ENCODE peak calls at places on chromosomes 13 and 19, in seven cellular contexts. S, M, Q, R, E, L and X are unnamed samples.

GRCh38 chr13:41900918-41901317 is 60.0 kb downstream of the VWA8 start:
- DNase-seq in S (no peak), M (no peak), Q (no peak), R (no peak), E (peak), L (no peak), X (no peak)

GRCh38 chr13:21101865-21102576 is 40.6 kb upstream of the LATS2 start:
- DNase-seq in S (no peak), M (no peak), Q (no peak), R (no peak), E (peak), L (no peak), X (no peak)

GRCh38 chr13:79405501-79405830 is 589 bp downstream of the RBM26 start:
- DNase-seq in S (no peak), M (no peak), Q (no peak), R (no peak), E (no peak), L (no peak), X (no peak)

GRCh38 chr13:77002590-77003190 is 10.8 kb downstream of the CLN5 start:
- DNase-seq in S (no peak), M (peak), Q (no peak), R (no peak), E (peak), L (no peak), X (no peak)

GRCh38 chr13:113064534-113065405 is 40.8 kb upstream of the F7 start:
- DNase-seq in S (no peak), M (no peak), Q (no peak), R (no peak), E (no peak), L (peak), X (no peak)

GRCh38 chr13:48235100-48235813 is 2.3 kb downstream of the ITM2B start:
- DNase-seq in S (no peak), M (peak), Q (no peak), R (peak), E (no peak), L (no peak), X (no peak)

GRCh38 chr19:58544591-58545285 is 874 bp downstream of the TRIM28 start:
- DNase-seq in S (no peak), M (peak), Q (peak), R (no peak), E (no peak), L (peak), X (peak)

GRCh38 chr19:46813570-46814358 is 25.4 kb upstream of the SLC1A5 start:
- DNase-seq in S (no peak), M (no peak), Q (no peak), R (no peak), E (peak), L (peak), X (no peak)

GRCh38 chr13:50596103-50596502 is 247.4 kb downstream of the DLEU7 start:
- DNase-seq in S (no peak), M (peak), Q (no peak), R (no peak), E (no peak), L (no peak), X (no peak)

GRCh38 chr19:35153701-35154534 is 617 bp upstream of the FXYD5 start:
- DNase-seq in S (no peak), M (peak), Q (peak), R (no peak), E (no peak), L (peak), X (peak)

GRCh38 chr13:54733639-54734038 is 1705.0 kb downstream of the OLFM4 start:
- DNase-seq in S (peak), M (no peak), Q (no peak), R (no peak), E (peak), L (no peak), X (no peak)

GRCh38 chr19:40831502-40832430 is 18.5 kb downstream of the CYP2A6 start:
- DNase-seq in S (no peak), M (no peak), Q (no peak), R (no peak), E (peak), L (no peak), X (no peak)

GRCh38 chr13:38538412-38538811 is 148.5 kb upstream of the FREM2 start:
- DNase-seq in S (no peak), M (no peak), Q (no peak), R (no peak), E (no peak), L (no peak), X (no peak)

GRCh38 chr13:106182404-106182803 is 353.1 kb downstream of the EFNB2 start:
- DNase-seq in S (no peak), M (no peak), Q (no peak), R (no peak), E (no peak), L (no peak), X (no peak)

GRCh38 chr13:46552302-46552680 is 679 bp upstream of the LRCH1 start:
- DNase-seq in S (no peak), M (no peak), Q (no peak), R (no peak), E (no peak), L (no peak), X (no peak)

GRCh38 chr13:80516818-80517348 is 176.0 kb upstream of the SPRY2 start:
- DNase-seq in S (no peak), M (no peak), Q (no peak), R (no peak), E (no peak), L (no peak), X (no peak)
- TF ChIP-seq TAF1 in S (no peak), M (no peak), Q (no peak), R (no peak), E (no peak), L (no peak), X (no peak)

DNA sequence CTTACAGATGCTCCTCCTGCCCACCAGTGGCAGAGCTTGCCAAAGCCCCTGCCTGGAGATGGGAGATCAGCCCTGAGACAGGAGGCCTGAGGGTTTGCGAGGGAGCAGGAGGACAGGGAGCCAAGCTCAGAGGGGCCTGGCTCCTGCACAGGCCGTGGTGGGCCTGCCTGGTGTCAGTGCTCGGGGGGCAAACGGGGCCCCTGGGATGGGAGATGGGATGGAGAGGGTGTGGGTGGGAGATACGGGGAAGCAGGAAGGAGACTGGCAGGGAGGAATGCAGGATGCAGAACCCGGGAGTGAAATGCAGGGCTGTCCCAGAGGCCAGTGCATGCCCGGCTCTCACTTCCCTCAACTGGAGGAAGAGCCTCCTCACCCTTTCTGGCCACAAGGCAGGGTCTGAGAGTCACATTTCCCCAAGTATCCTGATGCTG is 19.9 kb downstream of the ELAVL1 start:
- DNase-seq in S (no peak), M (no peak), Q (no peak), R (no peak), E (no peak), L (no peak), X (no peak)
- TF ChIP-seq TAF1 in S (no peak), M (no peak), Q (no peak), R (no peak), E (no peak), L (no peak), X (no peak)

GRCh38 chr19:2058570-2059421 is 7.8 kb upstream of the MKNK2 start:
- DNase-seq in S (no peak), M (no peak), Q (no peak), R (no peak), E (no peak), L (no peak), X (no peak)

GRCh38 chr19:2061093-2061935 is 10.3 kb upstream of the MKNK2 start:
- DNase-seq in S (peak), M (peak), Q (peak), R (peak), E (peak), L (peak), X (peak)

GRCh38 chr19:2061936-2062729 is 11.1 kb upstream of the MKNK2 start:
- DNase-seq in S (no peak), M (no peak), Q (no peak), R (no peak), E (peak), L (peak), X (no peak)

GRCh38 chr19:2057484-2058469 is 6.7 kb upstream of the MKNK2 start:
- DNase-seq in S (no peak), M (no peak), Q (no peak), R (no peak), E (no peak), L (no peak), X (no peak)

DNA sequence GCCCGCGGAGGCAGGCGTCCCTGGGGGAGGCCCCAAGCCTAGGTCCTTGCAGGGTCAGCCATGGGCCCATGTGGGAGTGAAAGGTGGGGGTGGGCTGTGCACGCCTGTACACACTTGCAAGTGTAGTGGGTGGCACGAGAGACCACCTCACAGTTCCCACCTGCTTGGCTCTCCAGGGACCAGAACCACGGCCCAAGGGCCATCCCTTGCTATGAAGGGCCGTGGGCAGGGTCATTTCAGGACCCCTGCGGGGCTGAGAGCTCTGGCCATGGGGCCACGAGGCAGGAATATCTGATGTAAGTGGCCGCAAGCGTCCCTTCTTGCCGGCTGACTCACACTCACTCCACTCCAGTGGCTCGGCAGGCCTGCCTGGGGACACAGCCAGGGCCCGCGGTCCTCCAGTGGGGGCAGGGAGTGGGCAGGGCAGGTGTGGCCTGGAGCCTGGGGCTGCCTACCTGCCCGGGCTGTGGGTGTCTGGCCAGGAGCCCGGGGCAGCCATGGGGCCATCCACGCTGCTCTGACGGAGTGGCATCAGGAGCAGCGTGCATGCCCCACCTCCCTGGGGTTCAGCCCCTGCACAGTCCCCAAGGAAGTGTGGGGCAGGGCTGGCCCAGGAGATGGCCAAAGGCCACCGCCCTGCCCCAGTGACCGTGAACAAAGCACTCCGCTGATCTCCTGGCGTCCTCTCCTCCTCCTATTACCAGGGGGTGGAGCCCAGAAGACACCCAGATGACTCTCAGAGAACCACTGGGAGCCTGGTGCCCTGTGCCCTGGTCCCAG is 8.6 kb upstream of the MKNK2 start:
- DNase-seq in S (no peak), M (peak), Q (no peak), R (no peak), E (peak), L (no peak), X (no peak)
- TF ChIP-seq TAF1 in S (no peak), M (no peak), Q (no peak), R (no peak), E (peak), L (peak), X (no peak)

GRCh38 chr19:51687791-51688664 is 5.1 kb upstream of the SPACA6 start:
- DNase-seq in S (no peak), M (peak), Q (no peak), R (no peak), E (no peak), L (peak), X (no peak)
- TF ChIP-seq TAF1 in S (no peak), M (no peak), Q (no peak), R (no peak), E (no peak), L (no peak), X (no peak)

GRCh38 chr13:75879656-75880055 is 243.5 kb downstream of the LMO7 start:
- DNase-seq in S (no peak), M (no peak), Q (no peak), R (no peak), E (no peak), L (no peak), X (no peak)

GRCh38 chr13:75873499-75873898 is 237.4 kb downstream of the LMO7 start:
- DNase-seq in S (no peak), M (no peak), Q (no peak), R (no peak), E (no peak), L (no peak), X (no peak)

GRCh38 chr13:75875450-75875849 is 239.3 kb downstream of the LMO7 start:
- DNase-seq in S (no peak), M (no peak), Q (no peak), R (no peak), E (no peak), L (no peak), X (no peak)

GRCh38 chr13:75877092-75877491 is 241.0 kb downstream of the LMO7 start:
- DNase-seq in S (no peak), M (no peak), Q (no peak), R (no peak), E (no peak), L (no peak), X (no peak)

DNA sequence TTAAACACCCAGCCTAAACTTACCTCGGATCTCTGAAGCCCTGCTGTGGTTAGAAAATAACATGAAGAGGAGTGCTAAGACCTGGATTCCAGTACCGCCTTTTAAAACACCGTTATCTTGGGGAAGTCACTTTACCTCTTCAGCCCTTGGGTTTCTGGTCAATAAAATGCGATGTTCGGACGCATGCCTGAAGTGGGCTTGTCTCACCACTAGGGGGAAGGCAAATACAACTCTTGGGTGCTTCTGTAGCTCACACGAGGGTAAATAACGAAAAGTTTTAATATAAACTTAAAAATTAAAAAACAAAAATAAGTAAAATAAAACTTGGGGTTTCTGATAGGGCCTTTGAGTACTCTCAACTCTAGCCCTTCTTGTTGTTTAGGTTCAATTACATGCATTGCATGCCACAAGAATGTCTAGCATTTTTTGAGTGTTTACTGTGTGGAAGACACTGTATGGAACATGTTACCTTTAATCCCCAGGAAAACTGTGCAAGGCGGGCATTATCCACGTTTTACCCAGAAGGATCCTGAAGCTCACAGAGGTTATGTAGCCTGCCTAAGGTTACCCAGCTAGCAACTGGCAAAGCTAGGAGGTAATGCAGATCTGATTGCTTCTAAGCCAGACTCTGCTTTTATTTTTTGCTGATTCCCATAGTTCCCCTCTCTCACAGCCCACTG is 240.4 kb downstream of the LMO7 start:
- DNase-seq in S (peak), M (peak), Q (peak), R (peak), E (peak), L (peak), X (peak)
- TF ChIP-seq TAF1 in S (no peak), M (no peak), Q (no peak), R (no peak), E (no peak), L (no peak), X (no peak)

GRCh38 chr13:111216166-111216960 is 101.3 kb downstream of the ARHGEF7 start:
- DNase-seq in S (no peak), M (peak), Q (peak), R (no peak), E (peak), L (peak), X (peak)
- TF ChIP-seq TAF1 in S (no peak), M (no peak), Q (no peak), R (no peak), E (no peak), L (no peak), X (no peak)

DNA sequence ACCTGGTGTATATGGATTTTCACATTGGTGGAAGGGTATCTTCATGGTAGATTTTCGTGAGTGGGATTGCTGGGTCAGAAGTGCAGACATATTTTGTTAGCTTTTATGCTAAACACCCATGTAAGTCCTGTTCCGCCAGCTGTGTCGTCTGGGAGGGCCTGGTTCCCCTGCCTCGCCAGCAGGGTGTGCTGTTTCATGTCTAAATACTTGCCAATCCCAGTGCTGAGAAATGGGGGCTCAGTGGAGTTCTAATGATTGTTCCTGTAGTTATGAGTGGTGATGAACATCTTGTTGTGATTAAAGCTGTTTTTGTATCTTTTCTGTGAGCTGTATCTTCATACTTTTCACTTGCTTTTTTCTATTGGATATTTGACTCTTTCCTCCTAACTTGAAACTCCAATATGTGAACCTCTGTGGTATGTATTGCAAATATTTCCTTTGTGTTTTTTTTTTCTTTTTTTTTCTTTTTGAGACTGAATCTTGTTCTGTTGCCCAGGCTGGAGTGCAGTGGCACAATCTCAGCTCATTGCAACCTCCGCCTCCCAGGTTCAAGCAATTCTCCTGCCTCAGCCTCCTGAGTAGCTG is 32.7 kb downstream of the KDM4B start:
- DNase-seq in S (no peak), M (peak), Q (peak), R (no peak), E (peak), L (peak), X (peak)
- TF ChIP-seq TAF1 in S (no peak), M (no peak), Q (no peak), R (no peak), E (no peak), L (no peak), X (no peak)

DNA sequence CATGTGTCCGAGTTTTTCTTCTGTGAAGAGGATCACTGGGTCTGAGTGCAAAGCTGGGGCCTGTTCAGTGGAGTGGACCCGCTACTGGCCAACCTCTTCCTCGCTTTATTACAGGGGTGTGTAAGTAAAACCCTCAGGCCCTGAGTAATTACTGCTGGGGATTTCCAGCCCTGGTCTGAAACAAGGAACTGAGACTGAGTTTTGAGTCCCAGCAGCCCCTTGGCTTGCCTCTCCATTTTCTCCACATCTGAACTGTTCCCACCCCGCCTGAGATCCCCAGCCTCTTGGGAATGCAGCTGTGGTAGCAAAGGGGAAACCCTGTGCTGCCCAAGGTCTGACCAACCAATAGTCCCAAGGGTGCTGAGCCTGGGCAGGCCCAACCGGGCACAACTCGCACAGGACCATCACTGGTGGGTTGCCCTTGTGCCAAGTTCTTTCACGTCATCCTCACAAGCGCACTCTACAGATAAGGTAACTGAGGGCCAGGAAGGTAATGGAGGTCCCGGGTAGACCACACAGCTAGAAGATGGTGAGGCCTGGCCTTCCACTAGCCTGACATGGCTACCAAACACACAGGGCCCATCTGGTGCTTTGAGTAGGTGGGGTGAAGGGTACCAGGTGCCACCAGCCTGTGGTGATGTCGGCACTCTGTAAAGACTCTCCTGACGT is 13.7 kb upstream of the SLC35E1 start:
- DNase-seq in S (no peak), M (no peak), Q (no peak), R (peak), E (no peak), L (no peak), X (no peak)
- TF ChIP-seq TAF1 in S (no peak), M (no peak), Q (peak), R (peak), E (no peak), L (no peak), X (peak)